ENCODE peak calls at places on chromosome 20, in seven cellular contexts. One of them, this sample, is unnamed.

GRCh38 chr20:41428285-41428684 is 61.7 kb upstream of the EMILIN3 start:
- DNase-seq in heart left ventricle: no peak
- DNase-seq in tibial artery: no peak
- DNase-seq in left lung: no peak
- DNase-seq in HL-60: no peak
- DNase-seq in B cell: no peak
- DNase-seq in RWPE1: peak; percentile 88
- DNase-seq in this sample: no peak

GRCh38 chr20:49471397-49471796 is 11.1 kb downstream of the KCNB1 start:
- DNase-seq in HL-60: no peak
- DNase-seq in left lung: no peak
- DNase-seq in B cell: no peak
- DNase-seq in heart left ventricle: no peak
- DNase-seq in RWPE1: no peak
- DNase-seq in tibial artery: no peak
- DNase-seq in this sample: no peak

GRCh38 chr20:1393507-1393882 is 641 bp upstream of the FKBP1A start:
- DNase-seq in RWPE1: no peak
- DNase-seq in left lung: no peak
- DNase-seq in tibial artery: no peak
- DNase-seq in B cell: no peak
- DNase-seq in heart left ventricle: no peak
- DNase-seq in HL-60: no peak
- DNase-seq in this sample: no peak

GRCh38 chr20:62496525-62497218 is 20.9 kb upstream of the GATA5 start:
- DNase-seq in HL-60: no peak
- DNase-seq in RWPE1: peak; percentile 60
- DNase-seq in heart left ventricle: no peak
- DNase-seq in tibial artery: no peak
- DNase-seq in left lung: no peak
- DNase-seq in B cell: no peak
- DNase-seq in this sample: no peak

GRCh38 chr20:1741309-1742048 is 83.9 kb upstream of the SIRPG start:
- DNase-seq in B cell: peak; percentile 46
- DNase-seq in tibial artery: no peak
- DNase-seq in RWPE1: no peak
- DNase-seq in HL-60: peak; percentile 83
- DNase-seq in left lung: no peak
- DNase-seq in heart left ventricle: no peak
- DNase-seq in this sample: no peak

GRCh38 chr20:41392871-41393704 is 26.5 kb upstream of the EMILIN3 start:
- DNase-seq in HL-60: no peak
- DNase-seq in left lung: no peak
- DNase-seq in RWPE1: no peak
- DNase-seq in heart left ventricle: peak; percentile 85
- DNase-seq in B cell: no peak
- DNase-seq in tibial artery: no peak
- DNase-seq in this sample: no peak

GRCh38 chr20:14566505-14566904 is 229.1 kb upstream of the FLRT3 start:
- DNase-seq in tibial artery: no peak
- DNase-seq in heart left ventricle: no peak
- DNase-seq in RWPE1: no peak
- DNase-seq in left lung: no peak
- DNase-seq in B cell: no peak
- DNase-seq in HL-60: no peak
- DNase-seq in this sample: no peak

GRCh38 chr20:49345538-49345937 is 67.7 kb upstream of the ZNFX1 start:
- DNase-seq in HL-60: no peak
- DNase-seq in RWPE1: peak; percentile 95
- DNase-seq in tibial artery: peak; percentile 71
- DNase-seq in B cell: no peak
- DNase-seq in left lung: no peak
- DNase-seq in heart left ventricle: no peak
- DNase-seq in this sample: no peak

GRCh38 chr20:57698191-57698866 is 11.5 kb downstream of the PMEPA1 start:
- DNase-seq in left lung: no peak
- DNase-seq in B cell: no peak
- DNase-seq in RWPE1: peak; percentile 100
- DNase-seq in tibial artery: no peak
- DNase-seq in heart left ventricle: no peak
- DNase-seq in HL-60: no peak
- DNase-seq in this sample: peak; percentile 99

GRCh38 chr20:40010483-40010882 is 678.6 kb downstream of the MAFB start:
- DNase-seq in tibial artery: no peak
- DNase-seq in heart left ventricle: no peak
- DNase-seq in left lung: no peak
- DNase-seq in B cell: no peak
- DNase-seq in RWPE1: no peak
- DNase-seq in HL-60: no peak
- DNase-seq in this sample: no peak

GRCh38 chr20:2379511-2380229 is 1.0 kb upstream of the TGM6 start:
- DNase-seq in tibial artery: no peak
- DNase-seq in HL-60: peak; percentile 33
- DNase-seq in B cell: no peak
- DNase-seq in left lung: no peak
- DNase-seq in heart left ventricle: no peak
- DNase-seq in RWPE1: no peak
- DNase-seq in this sample: no peak

GRCh38 chr20:24971702-24972101 is 20.8 kb downstream of the APMAP start:
- DNase-seq in tibial artery: peak; percentile 28
- DNase-seq in heart left ventricle: no peak
- DNase-seq in RWPE1: no peak
- DNase-seq in HL-60: no peak
- DNase-seq in B cell: no peak
- DNase-seq in left lung: no peak
- DNase-seq in this sample: no peak

GRCh38 chr20:33701629-33702450 is 15.7 kb upstream of the E2F1 start:
- DNase-seq in B cell: no peak
- DNase-seq in HL-60: no peak
- DNase-seq in heart left ventricle: no peak
- DNase-seq in left lung: no peak
- DNase-seq in RWPE1: no peak
- DNase-seq in tibial artery: no peak
- DNase-seq in this sample: no peak

GRCh38 chr20:19886666-19887288 is 128.7 kb downstream of the RIN2 start:
- DNase-seq in RWPE1: peak; percentile 62
- DNase-seq in heart left ventricle: no peak
- DNase-seq in B cell: no peak
- DNase-seq in tibial artery: no peak
- DNase-seq in left lung: no peak
- DNase-seq in HL-60: no peak
- DNase-seq in this sample: no peak
- TF ChIP-seq CTCF in RWPE1: no peak
- TF ChIP-seq CTCF in heart left ventricle: no peak
- TF ChIP-seq CTCF in B cell: no peak
- TF ChIP-seq CTCF in tibial artery: no peak
- TF ChIP-seq CTCF in left lung: no peak
- TF ChIP-seq CTCF in HL-60: no peak
- TF ChIP-seq CTCF in this sample: no peak

DNA sequence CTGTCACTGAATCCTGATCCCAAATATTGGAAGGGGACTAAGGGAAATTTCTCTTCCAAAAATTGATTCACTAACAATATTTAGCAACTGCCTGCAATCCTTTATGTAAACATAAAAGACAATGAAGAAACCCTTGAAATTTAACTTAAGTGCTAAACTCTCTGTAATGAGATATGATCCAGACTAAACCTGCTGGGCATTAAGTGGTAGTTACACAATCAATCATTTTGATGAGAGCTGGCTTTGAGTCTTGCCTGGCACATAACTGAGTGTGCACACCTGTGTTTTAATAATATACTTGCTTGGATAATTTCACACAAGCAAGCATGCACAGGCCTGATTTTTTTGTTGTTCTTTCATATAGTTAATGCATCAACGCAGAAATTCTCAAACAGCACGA is 9.8 kb upstream of the ZFP64 start:
- DNase-seq in HL-60: no peak
- DNase-seq in left lung: no peak
- DNase-seq in tibial artery: no peak
- DNase-seq in heart left ventricle: no peak
- DNase-seq in RWPE1: no peak
- DNase-seq in B cell: no peak
- DNase-seq in this sample: no peak
- TF ChIP-seq CTCF in HL-60: no peak
- TF ChIP-seq CTCF in left lung: no peak
- TF ChIP-seq CTCF in tibial artery: no peak
- TF ChIP-seq CTCF in heart left ventricle: no peak
- TF ChIP-seq CTCF in RWPE1: no peak
- TF ChIP-seq CTCF in B cell: no peak
- TF ChIP-seq CTCF in this sample: no peak

GRCh38 chr20:46088409-46089075 is 1.2 kb downstream of the NCOA5 start:
- DNase-seq in RWPE1: peak; percentile 48
- DNase-seq in HL-60: no peak
- DNase-seq in left lung: no peak
- DNase-seq in B cell: no peak
- DNase-seq in tibial artery: no peak
- DNase-seq in heart left ventricle: no peak
- DNase-seq in this sample: peak; percentile 28

GRCh38 chr20:46089338-46090094 is at the start of gene NCOA5:
- DNase-seq in tibial artery: peak; percentile 98
- DNase-seq in B cell: peak; percentile 94
- DNase-seq in heart left ventricle: peak; percentile 96
- DNase-seq in RWPE1: peak; percentile 99
- DNase-seq in HL-60: peak; percentile 96
- DNase-seq in left lung: peak; percentile 96
- DNase-seq in this sample: peak; percentile 94

GRCh38 chr20:46089076-46089337 is 755 bp downstream of the NCOA5 start:
- DNase-seq in left lung: no peak
- DNase-seq in HL-60: no peak
- DNase-seq in tibial artery: no peak
- DNase-seq in RWPE1: peak; percentile 53
- DNase-seq in B cell: no peak
- DNase-seq in heart left ventricle: no peak
- DNase-seq in this sample: no peak

GRCh38 chr20:46084805-46085792 is 4.7 kb downstream of the NCOA5 start:
- DNase-seq in HL-60: no peak
- DNase-seq in tibial artery: no peak
- DNase-seq in left lung: no peak
- DNase-seq in B cell: no peak
- DNase-seq in RWPE1: peak; percentile 26
- DNase-seq in heart left ventricle: no peak
- DNase-seq in this sample: peak; percentile 13

DNA sequence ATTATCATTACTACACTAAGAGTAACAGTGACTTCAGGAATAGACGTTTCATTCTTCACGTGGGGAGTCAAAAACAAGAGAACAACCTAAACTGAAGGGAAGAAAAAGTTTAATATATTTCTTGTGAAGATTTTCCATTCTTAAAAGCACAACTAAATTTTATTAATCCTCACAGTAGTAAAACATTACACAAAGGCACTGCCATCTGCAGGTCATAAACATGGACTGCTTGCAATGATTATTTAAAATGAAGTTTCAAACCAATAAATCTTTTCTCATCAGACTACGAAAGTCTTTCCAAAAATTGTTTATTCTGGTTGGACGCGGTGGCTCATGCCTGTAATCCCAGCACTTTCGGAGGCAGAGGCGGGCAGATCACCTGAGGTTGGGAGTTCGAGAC is 2.6 kb downstream of the NCOA5 start:
- DNase-seq in HL-60: no peak
- DNase-seq in tibial artery: no peak
- DNase-seq in RWPE1: no peak
- DNase-seq in B cell: no peak
- DNase-seq in heart left ventricle: no peak
- DNase-seq in left lung: no peak
- DNase-seq in this sample: peak; percentile 20
- TF ChIP-seq CTCF in HL-60: peak; percentile 1
- TF ChIP-seq CTCF in tibial artery: peak; percentile 30
- TF ChIP-seq CTCF in RWPE1: peak; percentile 75
- TF ChIP-seq CTCF in B cell: peak; percentile 46
- TF ChIP-seq CTCF in heart left ventricle: no peak
- TF ChIP-seq CTCF in left lung: no peak
- TF ChIP-seq CTCF in this sample: peak; percentile 17

GRCh38 chr20:59747671-59748515 is 143.6 kb downstream of the PHACTR3 start:
- DNase-seq in left lung: no peak
- DNase-seq in RWPE1: no peak
- DNase-seq in tibial artery: no peak
- DNase-seq in HL-60: no peak
- DNase-seq in heart left ventricle: no peak
- DNase-seq in B cell: no peak
- DNase-seq in this sample: no peak
- TF ChIP-seq CTCF in left lung: no peak
- TF ChIP-seq CTCF in RWPE1: no peak
- TF ChIP-seq CTCF in tibial artery: no peak
- TF ChIP-seq CTCF in HL-60: no peak
- TF ChIP-seq CTCF in heart left ventricle: no peak
- TF ChIP-seq CTCF in B cell: no peak
- TF ChIP-seq CTCF in this sample: no peak

GRCh38 chr20:3670511-3670910 is 7.3 kb upstream of the GFRA4 start:
- DNase-seq in heart left ventricle: no peak
- DNase-seq in tibial artery: no peak
- DNase-seq in HL-60: no peak
- DNase-seq in B cell: no peak
- DNase-seq in RWPE1: no peak
- DNase-seq in left lung: no peak
- DNase-seq in this sample: no peak
- TF ChIP-seq CTCF in heart left ventricle: no peak
- TF ChIP-seq CTCF in tibial artery: no peak
- TF ChIP-seq CTCF in HL-60: no peak
- TF ChIP-seq CTCF in B cell: no peak
- TF ChIP-seq CTCF in RWPE1: no peak
- TF ChIP-seq CTCF in left lung: no peak
- TF ChIP-seq CTCF in this sample: no peak

GRCh38 chr20:19885576-19885956 is 127.5 kb downstream of the RIN2 start:
- DNase-seq in HL-60: no peak
- DNase-seq in heart left ventricle: no peak
- DNase-seq in RWPE1: no peak
- DNase-seq in left lung: no peak
- DNase-seq in B cell: no peak
- DNase-seq in tibial artery: no peak
- DNase-seq in this sample: peak; percentile 43

GRCh38 chr20:19888269-19888669 is 128.9 kb upstream of the NAA20 start:
- DNase-seq in B cell: no peak
- DNase-seq in RWPE1: no peak
- DNase-seq in HL-60: no peak
- DNase-seq in tibial artery: no peak
- DNase-seq in heart left ventricle: peak; percentile 35
- DNase-seq in left lung: no peak
- DNase-seq in this sample: peak; percentile 68

GRCh38 chr20:19887566-19888268 is 129.4 kb upstream of the NAA20 start:
- DNase-seq in tibial artery: no peak
- DNase-seq in RWPE1: no peak
- DNase-seq in heart left ventricle: no peak
- DNase-seq in left lung: no peak
- DNase-seq in B cell: no peak
- DNase-seq in HL-60: no peak
- DNase-seq in this sample: peak; percentile 58

GRCh38 chr20:19883501-19883900 is 125.4 kb downstream of the RIN2 start:
- DNase-seq in HL-60: no peak
- DNase-seq in RWPE1: no peak
- DNase-seq in left lung: no peak
- DNase-seq in B cell: no peak
- DNase-seq in heart left ventricle: no peak
- DNase-seq in tibial artery: no peak
- DNase-seq in this sample: no peak

GRCh38 chr20:19885981-19886665 is 128.1 kb downstream of the RIN2 start:
- DNase-seq in B cell: no peak
- DNase-seq in tibial artery: peak; percentile 80
- DNase-seq in RWPE1: peak; percentile 70
- DNase-seq in HL-60: no peak
- DNase-seq in left lung: peak; percentile 59
- DNase-seq in heart left ventricle: peak; percentile 43
- DNase-seq in this sample: peak; percentile 84
- TF ChIP-seq CTCF in B cell: no peak
- TF ChIP-seq CTCF in tibial artery: no peak
- TF ChIP-seq CTCF in RWPE1: no peak
- TF ChIP-seq CTCF in HL-60: no peak
- TF ChIP-seq CTCF in left lung: no peak
- TF ChIP-seq CTCF in heart left ventricle: no peak
- TF ChIP-seq CTCF in this sample: no peak

GRCh38 chr20:36745927-36746659 is at the start of gene NDRG3:
- DNase-seq in HL-60: peak; percentile 95
- DNase-seq in left lung: peak; percentile 95
- DNase-seq in RWPE1: peak; percentile 99
- DNase-seq in heart left ventricle: peak; percentile 94
- DNase-seq in tibial artery: peak; percentile 98
- DNase-seq in B cell: peak; percentile 93
- DNase-seq in this sample: peak; percentile 92
- TF ChIP-seq CTCF in HL-60: no peak
- TF ChIP-seq CTCF in left lung: no peak
- TF ChIP-seq CTCF in RWPE1: peak; percentile 62
- TF ChIP-seq CTCF in heart left ventricle: no peak
- TF ChIP-seq CTCF in tibial artery: no peak
- TF ChIP-seq CTCF in B cell: peak; percentile 26
- TF ChIP-seq CTCF in this sample: no peak